ENCODE peak calls at places on chromosomes 5 and 9, in eight cellular contexts. One of them, this sample, is unnamed.

GRCh38 chr5:91174418-91174817 is 208.7 kb downstream of the ARRDC3 start:
- DNase-seq in GM13976: no peak
- DNase-seq in hepatocyte: no peak
- DNase-seq in tibial artery: no peak
- DNase-seq in nephron progenitor cell: no peak
- DNase-seq in cardiac fibroblast: no peak
- DNase-seq in psoas muscle: no peak
- DNase-seq in GM13977: no peak
- DNase-seq in this sample: no peak

GRCh38 chr5:115329475-115329874 is 33.0 kb upstream of the CCDC112 start:
- DNase-seq in GM13976: no peak
- DNase-seq in cardiac fibroblast: no peak
- DNase-seq in tibial artery: no peak
- DNase-seq in psoas muscle: no peak
- DNase-seq in hepatocyte: no peak
- DNase-seq in nephron progenitor cell: no peak
- DNase-seq in GM13977: no peak
- DNase-seq in this sample: no peak

GRCh38 chr9:104586496-104587180 is 12.6 kb downstream of the OR13C5 start:
- DNase-seq in GM13977: no peak
- DNase-seq in tibial artery: no peak
- DNase-seq in psoas muscle: no peak
- DNase-seq in GM13976: no peak
- DNase-seq in cardiac fibroblast: peak
- DNase-seq in nephron progenitor cell: no peak
- DNase-seq in hepatocyte: peak
- DNase-seq in this sample: no peak

GRCh38 chr5:175045820-175046219 is 321.4 kb downstream of the MSX2 start:
- DNase-seq in cardiac fibroblast: no peak
- DNase-seq in nephron progenitor cell: no peak
- DNase-seq in GM13976: no peak
- DNase-seq in hepatocyte: no peak
- DNase-seq in tibial artery: no peak
- DNase-seq in GM13977: no peak
- DNase-seq in psoas muscle: no peak
- DNase-seq in this sample: no peak

GRCh38 chr5:68740204-68740910 is 353.5 kb upstream of the SLC30A5 start:
- DNase-seq in GM13977: no peak
- DNase-seq in cardiac fibroblast: no peak
- DNase-seq in tibial artery: no peak
- DNase-seq in GM13976: peak
- DNase-seq in hepatocyte: no peak
- DNase-seq in nephron progenitor cell: no peak
- DNase-seq in psoas muscle: no peak
- DNase-seq in this sample: no peak

GRCh38 chr9:83186354-83186753 is 123.4 kb upstream of the RASEF start:
- DNase-seq in cardiac fibroblast: no peak
- DNase-seq in psoas muscle: no peak
- DNase-seq in hepatocyte: no peak
- DNase-seq in GM13977: no peak
- DNase-seq in GM13976: no peak
- DNase-seq in nephron progenitor cell: no peak
- DNase-seq in tibial artery: no peak
- DNase-seq in this sample: no peak

GRCh38 chr5:125367702-125368101 is 621.3 kb upstream of the ZNF608 start:
- DNase-seq in GM13977: no peak
- DNase-seq in cardiac fibroblast: peak
- DNase-seq in hepatocyte: no peak
- DNase-seq in psoas muscle: no peak
- DNase-seq in nephron progenitor cell: no peak
- DNase-seq in tibial artery: no peak
- DNase-seq in GM13976: no peak
- DNase-seq in this sample: no peak

GRCh38 chr9:133768859-133769510 is 30.8 kb upstream of the SARDH start:
- DNase-seq in tibial artery: no peak
- DNase-seq in GM13976: no peak
- DNase-seq in nephron progenitor cell: peak
- DNase-seq in hepatocyte: peak
- DNase-seq in psoas muscle: no peak
- DNase-seq in GM13977: no peak
- DNase-seq in cardiac fibroblast: no peak
- DNase-seq in this sample: peak

GRCh38 chr9:37037137-37037743 is 3.2 kb upstream of the PAX5 start:
- DNase-seq in GM13977: no peak
- DNase-seq in hepatocyte: no peak
- DNase-seq in tibial artery: no peak
- DNase-seq in cardiac fibroblast: no peak
- DNase-seq in nephron progenitor cell: peak
- DNase-seq in GM13976: no peak
- DNase-seq in psoas muscle: peak
- DNase-seq in this sample: no peak

GRCh38 chr9:642014-642413 is 199.5 kb upstream of the DMRT1 start:
- DNase-seq in nephron progenitor cell: no peak
- DNase-seq in psoas muscle: no peak
- DNase-seq in hepatocyte: peak
- DNase-seq in cardiac fibroblast: no peak
- DNase-seq in GM13977: no peak
- DNase-seq in GM13976: no peak
- DNase-seq in tibial artery: no peak
- DNase-seq in this sample: no peak

GRCh38 chr9:123033864-123034598 is 564 bp downstream of the GPR21 start:
- DNase-seq in cardiac fibroblast: no peak
- DNase-seq in GM13976: no peak
- DNase-seq in GM13977: no peak
- DNase-seq in psoas muscle: peak
- DNase-seq in hepatocyte: peak
- DNase-seq in nephron progenitor cell: no peak
- DNase-seq in tibial artery: no peak
- DNase-seq in this sample: no peak

GRCh38 chr9:137879566-137880150 is 2.1 kb downstream of the CACNA1B start:
- DNase-seq in psoas muscle: no peak
- DNase-seq in nephron progenitor cell: no peak
- DNase-seq in hepatocyte: no peak
- DNase-seq in cardiac fibroblast: no peak
- DNase-seq in tibial artery: no peak
- DNase-seq in GM13976: peak
- DNase-seq in GM13977: no peak
- DNase-seq in this sample: no peak

GRCh38 chr9:137880160-137880975 is 2.8 kb downstream of the CACNA1B start:
- DNase-seq in hepatocyte: no peak
- DNase-seq in cardiac fibroblast: no peak
- DNase-seq in psoas muscle: no peak
- DNase-seq in nephron progenitor cell: no peak
- DNase-seq in GM13977: no peak
- DNase-seq in GM13976: peak
- DNase-seq in tibial artery: no peak
- DNase-seq in this sample: no peak

GRCh38 chr9:137876781-137877386 is 698 bp upstream of the CACNA1B start:
- DNase-seq in hepatocyte: no peak
- DNase-seq in nephron progenitor cell: no peak
- DNase-seq in GM13977: no peak
- DNase-seq in psoas muscle: no peak
- DNase-seq in GM13976: no peak
- DNase-seq in cardiac fibroblast: no peak
- DNase-seq in tibial artery: no peak
- DNase-seq in this sample: no peak

GRCh38 chr9:137878957-137879555 is 1.5 kb downstream of the CACNA1B start:
- DNase-seq in GM13977: no peak
- DNase-seq in psoas muscle: no peak
- DNase-seq in hepatocyte: no peak
- DNase-seq in tibial artery: no peak
- DNase-seq in cardiac fibroblast: no peak
- DNase-seq in GM13976: no peak
- DNase-seq in nephron progenitor cell: no peak
- DNase-seq in this sample: no peak

GRCh38 chr9:137878146-137878941 is 762 bp downstream of the CACNA1B start:
- DNase-seq in cardiac fibroblast: peak
- DNase-seq in nephron progenitor cell: peak
- DNase-seq in hepatocyte: peak
- DNase-seq in tibial artery: no peak
- DNase-seq in psoas muscle: no peak
- DNase-seq in GM13977: peak
- DNase-seq in GM13976: peak
- DNase-seq in this sample: peak
- TF ChIP-seq CTCF in cardiac fibroblast: no peak
- TF ChIP-seq CTCF in nephron progenitor cell: peak
- TF ChIP-seq CTCF in hepatocyte: no peak
- TF ChIP-seq CTCF in tibial artery: no peak
- TF ChIP-seq CTCF in psoas muscle: no peak
- TF ChIP-seq CTCF in GM13977: no peak
- TF ChIP-seq CTCF in GM13976: no peak
- TF ChIP-seq CTCF in this sample: no peak

DNA sequence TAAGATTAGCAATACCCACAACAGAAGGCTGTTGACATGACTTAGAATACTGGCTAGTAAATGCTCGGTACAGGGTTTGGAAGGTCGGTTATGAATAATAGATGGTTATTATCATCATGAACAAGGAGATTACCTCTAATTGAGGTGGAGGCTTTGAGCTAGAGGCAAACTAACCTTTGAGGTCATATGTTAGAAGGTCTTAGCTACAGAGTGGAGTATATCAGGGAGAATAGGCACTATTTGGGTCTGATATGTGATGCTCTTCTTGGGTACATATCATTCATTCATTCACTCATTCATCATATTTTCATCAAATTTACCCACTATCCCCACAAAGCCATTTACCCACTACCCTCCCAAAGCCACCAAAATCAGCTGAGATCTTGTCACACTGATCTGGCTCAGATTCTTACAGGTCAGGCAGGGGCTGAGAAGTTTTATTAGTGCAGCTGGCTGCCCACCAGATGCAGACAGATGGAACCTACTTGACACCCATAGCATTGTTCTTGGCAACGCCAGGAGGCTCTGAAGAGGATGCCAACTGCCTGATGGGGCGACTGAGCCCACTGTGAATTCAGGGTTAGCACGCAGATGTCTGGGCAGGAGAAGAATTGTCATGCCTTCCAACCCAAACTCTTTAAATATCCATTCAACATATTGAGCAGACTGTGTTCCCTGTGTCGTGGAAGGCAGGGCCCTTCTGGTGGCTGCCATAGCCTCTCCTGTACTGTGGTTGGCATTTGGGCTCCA is 90.2 kb upstream of the SH3PXD2B start:
- DNase-seq in tibial artery: no peak
- DNase-seq in psoas muscle: no peak
- DNase-seq in nephron progenitor cell: no peak
- DNase-seq in hepatocyte: no peak
- DNase-seq in GM13977: no peak
- DNase-seq in cardiac fibroblast: no peak
- DNase-seq in GM13976: no peak
- DNase-seq in this sample: no peak
- TF ChIP-seq CTCF in tibial artery: no peak
- TF ChIP-seq CTCF in psoas muscle: no peak
- TF ChIP-seq CTCF in nephron progenitor cell: no peak
- TF ChIP-seq CTCF in hepatocyte: no peak
- TF ChIP-seq CTCF in GM13977: no peak
- TF ChIP-seq CTCF in cardiac fibroblast: no peak
- TF ChIP-seq CTCF in GM13976: no peak
- TF ChIP-seq CTCF in this sample: no peak

GRCh38 chr5:59367791-59368394 is 525.6 kb downstream of the PDE4D start:
- DNase-seq in tibial artery: peak
- DNase-seq in hepatocyte: peak
- DNase-seq in nephron progenitor cell: peak
- DNase-seq in GM13976: peak
- DNase-seq in GM13977: peak
- DNase-seq in psoas muscle: peak
- DNase-seq in cardiac fibroblast: peak
- DNase-seq in this sample: no peak
- TF ChIP-seq CTCF in tibial artery: peak
- TF ChIP-seq CTCF in hepatocyte: peak
- TF ChIP-seq CTCF in nephron progenitor cell: peak
- TF ChIP-seq CTCF in GM13976: peak
- TF ChIP-seq CTCF in GM13977: peak
- TF ChIP-seq CTCF in psoas muscle: peak
- TF ChIP-seq CTCF in cardiac fibroblast: peak
- TF ChIP-seq CTCF in this sample: peak

DNA sequence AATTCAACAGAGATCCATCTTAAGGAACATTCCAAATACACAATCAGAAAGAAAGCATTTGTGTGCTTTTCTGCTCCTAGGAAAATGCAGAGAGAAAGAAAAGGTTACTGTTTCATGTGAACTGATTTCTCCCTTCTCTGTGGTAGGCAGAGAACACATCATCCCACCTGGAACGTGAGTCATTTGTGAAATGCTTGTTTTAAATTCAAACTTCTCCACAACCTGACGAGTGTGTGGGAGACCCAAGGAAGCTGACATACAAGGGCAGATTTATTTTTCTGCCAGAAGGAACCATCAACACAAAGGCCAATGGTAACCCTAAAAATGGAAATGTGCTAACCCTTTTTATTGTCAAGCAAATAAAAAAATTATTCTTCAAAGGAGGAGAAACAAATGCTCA is 156.4 kb downstream of the EFNA5 start:
- DNase-seq in hepatocyte: no peak
- DNase-seq in cardiac fibroblast: no peak
- DNase-seq in GM13977: no peak
- DNase-seq in nephron progenitor cell: no peak
- DNase-seq in GM13976: no peak
- DNase-seq in tibial artery: no peak
- DNase-seq in psoas muscle: no peak
- DNase-seq in this sample: no peak
- TF ChIP-seq CTCF in hepatocyte: no peak
- TF ChIP-seq CTCF in cardiac fibroblast: no peak
- TF ChIP-seq CTCF in GM13977: no peak
- TF ChIP-seq CTCF in nephron progenitor cell: no peak
- TF ChIP-seq CTCF in GM13976: no peak
- TF ChIP-seq CTCF in tibial artery: no peak
- TF ChIP-seq CTCF in psoas muscle: no peak
- TF ChIP-seq CTCF in this sample: no peak

This sample was measured in mesothelial cell of epicardium.